ENCODE peak calls at places on chromosomes 11 and 22, in four cellular contexts. V is hepatocyte, L is OCI-LY7, E is A549. H is an unnamed sample.

GRCh38 chr22:31148953-31149627 is 8.8 kb upstream of the PLA2G3 start:
- DNase-seq in V (peak), L (peak), E (peak), H (no peak)

GRCh38 chr11:9577551-9577950 is 4.1 kb downstream of the WEE1 start:
- DNase-seq in V (no peak), L (peak), E (no peak), H (no peak)

GRCh38 chr22:31647516-31647915 is 14.5 kb downstream of the PISD start:
- DNase-seq in V (no peak), L (no peak), E (no peak), H (no peak)

GRCh38 chr11:20388096-20389055 is 860 bp downstream of the PRMT3 start:
- DNase-seq in V (no peak), L (peak), E (no peak), H (no peak)

GRCh38 chr11:36222755-36223635 is 66.2 kb downstream of the COMMD9 start:
- DNase-seq in V (no peak), L (no peak), E (no peak), H (no peak)

GRCh38 chr11:121356357-121356756 is 63.8 kb downstream of the SC5D start:
- DNase-seq in V (no peak), L (no peak), E (no peak), H (no peak)

GRCh38 chr11:126139541-126140091 is 71.8 kb downstream of the RPUSD4 start:
- DNase-seq in V (no peak), L (no peak), E (no peak), H (no peak)

GRCh38 chr22:35971418-35972119 is 57.1 kb downstream of the RBFOX2 start:
- DNase-seq in V (peak), L (peak), E (no peak), H (no peak)

GRCh38 chr22:25622011-25622410 is 57.5 kb downstream of the GRK3 start:
- DNase-seq in V (no peak), L (no peak), E (no peak), H (no peak)

GRCh38 chr22:37290737-37291136 is 8.4 kb downstream of the CYTH4 start:
- DNase-seq in V (no peak), L (no peak), E (no peak), H (no peak)

GRCh38 chr11:326842-327580 is 6.4 kb upstream of the IFITM3 start:
- DNase-seq in V (peak), L (peak), E (no peak), H (no peak)

GRCh38 chr11:76782526-76783293 is 446 bp upstream of the TSKU start:
- DNase-seq in V (peak), L (peak), E (peak), H (no peak)

GRCh38 chr11:77143405-77144020 is 15.5 kb downstream of the MYO7A start:
- DNase-seq in V (no peak), L (no peak), E (no peak), H (no peak)

GRCh38 chr22:17563936-17564391 is 666 bp downstream of the SLC25A18 start:
- DNase-seq in V (no peak), L (no peak), E (no peak), H (no peak)

GRCh38 chr11:93492464-93493251 is 50.5 kb downstream of the SMCO4 start:
- DNase-seq in V (no peak), L (no peak), E (no peak), H (no peak)

GRCh38 chr11:72821920-72822799 is 7.9 kb downstream of the ATG16L2 start:
- DNase-seq in V (peak), L (peak), E (peak), H (no peak)

GRCh38 chr11:126403039-126403438 is 47.6 kb downstream of the ST3GAL4 start:
- DNase-seq in V (peak), L (no peak), E (peak), H (peak)

GRCh38 chr11:2759228-2760195 is 59.7 kb upstream of the KCNQ1OT1 start:
- DNase-seq in V (no peak), L (no peak), E (no peak), H (no peak)

GRCh38 chr22:31857247-31857646 is 87.1 kb upstream of the YWHAH start:
- DNase-seq in V (peak), L (no peak), E (no peak), H (no peak)

GRCh38 chr22:25071720-25072119 is 119.2 kb downstream of the KIAA1671 start:
- DNase-seq in V (no peak), L (no peak), E (no peak), H (no peak)

GRCh38 chr22:22109693-22110466 is 127.3 kb upstream of the TOP3B start:
- DNase-seq in V (peak), L (peak), E (no peak), H (no peak)

GRCh38 chr11:111448420-111448819 is 63.8 kb downstream of the BTG4 start:
- DNase-seq in V (no peak), L (no peak), E (no peak), H (no peak)

GRCh38 chr11:41309716-41310115 is 149.7 kb downstream of the LRRC4C start:
- DNase-seq in V (no peak), L (peak), E (no peak), H (no peak)

GRCh38 chr11:113274708-113275582 is 39.4 kb upstream of the TTC12 start:
- DNase-seq in V (no peak), L (no peak), E (peak), H (no peak)

GRCh38 chr11:124551987-124552386 is 8.5 kb upstream of the OR8B12 start:
- DNase-seq in V (no peak), L (no peak), E (no peak), H (no peak)

GRCh38 chr22:23688571-23688970 is 2.2 kb upstream of the RGL4 start:
- DNase-seq in V (no peak), L (no peak), E (no peak), H (no peak)

GRCh38 chr11:13118194-13118593 is 109.1 kb downstream of the RASSF10 start:
- DNase-seq in V (no peak), L (no peak), E (peak), H (peak)

GRCh38 chr11:18452927-18453326 is 2.7 kb upstream of the LDHAL6A start:
- DNase-seq in V (no peak), L (no peak), E (no peak), H (no peak)

GRCh38 chr11:12693485-12694181 is 19.4 kb downstream of the TEAD1 start:
- DNase-seq in V (peak), L (peak), E (peak), H (peak)

GRCh38 chr11:35541621-35542375 is 16.4 kb upstream of the PAMR1 start:
- DNase-seq in V (peak), L (no peak), E (no peak), H (no peak)

GRCh38 chr11:122180435-122180834 is 64.4 kb upstream of the BLID start:
- DNase-seq in V (peak), L (no peak), E (no peak), H (peak)

GRCh38 chr11:4991066-4991465 is 3.6 kb upstream of the OR51L1 start:
- DNase-seq in V (peak), L (no peak), E (no peak), H (no peak)

GRCh38 chr22:35315141-35315854 is 15.6 kb downstream of the TOM1 start:
- DNase-seq in V (no peak), L (no peak), E (no peak), H (no peak)

DNA sequence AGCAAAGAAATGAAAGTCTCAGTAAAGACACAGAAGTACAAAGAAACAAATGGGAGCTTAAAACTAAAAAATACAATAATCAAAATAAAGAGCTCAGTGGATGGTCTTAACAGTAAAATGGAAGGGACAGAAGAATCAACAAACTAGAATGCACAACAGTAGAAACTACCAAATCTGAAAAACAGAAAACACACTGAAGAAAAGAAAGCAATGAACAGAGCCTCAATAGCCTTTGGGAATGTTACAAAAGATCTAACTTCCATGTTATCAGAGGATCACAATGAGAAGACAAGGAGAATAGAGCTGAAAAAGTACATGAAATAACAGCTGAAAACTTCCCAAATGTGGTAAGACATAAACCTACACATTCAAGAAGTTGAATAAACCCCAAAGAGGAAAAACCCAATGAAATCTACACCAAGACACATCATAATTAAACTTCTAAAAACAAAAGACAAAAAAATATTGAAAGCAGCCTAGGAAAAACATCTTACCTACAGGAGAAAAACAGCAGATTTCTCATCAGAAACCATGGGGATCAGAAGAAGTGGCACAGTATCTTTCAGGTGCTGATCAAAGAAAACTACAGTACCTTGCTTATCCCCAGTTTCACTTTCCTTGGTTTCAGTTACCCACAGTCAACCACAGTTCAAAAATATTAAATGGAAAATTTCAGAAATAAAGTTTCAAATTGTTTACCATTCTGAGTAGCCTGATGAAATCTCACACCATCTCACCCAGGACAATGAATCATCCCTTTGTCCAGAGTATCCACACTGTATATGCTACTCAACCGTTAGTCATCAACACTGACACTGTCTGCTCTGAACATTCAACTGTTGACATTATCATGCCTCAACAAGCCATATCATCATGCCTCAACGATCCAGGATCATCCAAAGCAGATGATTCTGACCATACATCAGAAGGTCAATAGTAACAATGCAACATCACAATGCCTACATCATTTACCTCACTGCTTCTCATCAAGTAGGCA is 22.2 kb downstream of the RRAS2 start:
- DNase-seq in V (no peak), L (no peak), E (peak), H (peak)
- H3K4me2 ChIP-seq in V (no peak), L (no peak), E (peak), H (peak)

GRCh38 chr11:61021661-61022212 is 50.3 kb downstream of the CD6 start:
- DNase-seq in V (peak), L (peak), E (no peak), H (no peak)
- H3K4me2 ChIP-seq in V (peak), L (peak), E (peak), H (peak)

GRCh38 chr11:64639885-64640284 is 48.9 kb downstream of the SLC22A12 start:
- DNase-seq in V (no peak), L (no peak), E (no peak), H (no peak)

GRCh38 chr11:64638829-64639228 is 47.8 kb downstream of the SLC22A12 start:
- DNase-seq in V (no peak), L (no peak), E (no peak), H (no peak)

GRCh38 chr11:64641596-64642417 is 50.8 kb downstream of the SLC22A12 start:
- DNase-seq in V (no peak), L (no peak), E (no peak), H (no peak)

GRCh38 chr11:64637346-64638016 is 46.5 kb downstream of the SLC22A12 start:
- DNase-seq in V (no peak), L (no peak), E (no peak), H (no peak)

DNA sequence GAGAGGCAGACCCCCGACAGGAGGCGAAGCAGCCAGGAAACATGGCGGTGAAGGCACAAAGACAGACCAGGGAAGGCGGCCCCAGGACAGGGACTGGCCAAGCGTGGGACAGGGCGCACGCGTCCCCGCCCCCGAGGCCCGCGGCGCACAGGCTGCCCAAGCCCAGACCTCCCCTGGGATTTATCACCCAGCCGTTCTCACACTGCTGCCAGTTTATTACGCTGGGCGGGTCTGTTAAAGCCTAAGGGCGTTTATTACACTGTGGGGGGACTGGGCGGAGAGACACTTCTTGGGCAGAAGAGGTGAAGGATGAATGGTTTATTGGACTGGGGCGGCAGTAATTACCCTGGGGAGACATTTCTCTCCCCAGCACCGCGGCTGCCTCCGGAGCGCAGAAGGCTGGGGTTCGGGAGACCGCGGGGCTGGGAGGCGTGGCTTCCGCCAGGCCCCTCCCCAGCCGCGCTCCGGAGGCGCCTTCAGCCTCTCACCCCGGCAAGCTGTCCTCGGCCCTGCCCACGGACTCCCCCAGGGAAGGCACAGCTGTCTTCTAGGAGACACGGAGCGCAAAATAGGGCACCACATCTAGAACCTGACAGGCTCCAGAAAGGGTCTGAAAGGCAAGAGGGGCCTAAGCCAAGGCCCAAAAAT is 47.1 kb downstream of the SLC22A12 start:
- DNase-seq in V (peak), L (no peak), E (no peak), H (no peak)
- H3K4me2 ChIP-seq in V (peak), L (no peak), E (no peak), H (no peak)

GRCh38 chr11:119067371-119068222 is at the start of gene VPS11:
- DNase-seq in V (peak), L (peak), E (peak), H (peak)

GRCh38 chr11:119062779-119063178 is 4.8 kb upstream of the VPS11 start:
- DNase-seq in V (no peak), L (no peak), E (no peak), H (no peak)

GRCh38 chr11:119061256-119061655 is 4.3 kb upstream of the HYOU1 start:
- DNase-seq in V (no peak), L (no peak), E (no peak), H (no peak)

GRCh38 chr11:119066481-119066880 is 1.1 kb upstream of the VPS11 start:
- DNase-seq in V (no peak), L (no peak), E (no peak), H (no peak)

DNA sequence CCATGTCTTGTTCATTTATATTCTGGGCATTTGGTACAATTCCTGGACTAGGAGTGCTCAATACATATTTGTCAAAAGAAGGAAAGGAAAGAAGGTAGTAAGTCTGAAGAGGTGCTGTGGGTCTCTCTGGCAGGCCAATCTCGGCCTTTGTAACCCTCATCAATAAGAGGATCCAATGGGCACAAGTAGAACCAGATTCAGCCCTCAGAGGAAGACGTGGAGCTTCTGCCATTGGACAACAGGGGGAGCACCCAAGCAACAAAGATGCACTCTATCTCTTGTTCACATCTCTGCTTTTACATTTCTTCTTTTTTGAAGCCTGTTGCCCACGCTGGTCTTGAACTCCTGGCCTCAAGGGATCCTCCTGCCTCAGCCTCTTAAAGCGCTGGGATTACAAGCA is 2.2 kb upstream of the VPS11 start:
- DNase-seq in V (no peak), L (peak), E (peak), H (no peak)
- H3K4me2 ChIP-seq in V (no peak), L (no peak), E (no peak), H (no peak)

DNA sequence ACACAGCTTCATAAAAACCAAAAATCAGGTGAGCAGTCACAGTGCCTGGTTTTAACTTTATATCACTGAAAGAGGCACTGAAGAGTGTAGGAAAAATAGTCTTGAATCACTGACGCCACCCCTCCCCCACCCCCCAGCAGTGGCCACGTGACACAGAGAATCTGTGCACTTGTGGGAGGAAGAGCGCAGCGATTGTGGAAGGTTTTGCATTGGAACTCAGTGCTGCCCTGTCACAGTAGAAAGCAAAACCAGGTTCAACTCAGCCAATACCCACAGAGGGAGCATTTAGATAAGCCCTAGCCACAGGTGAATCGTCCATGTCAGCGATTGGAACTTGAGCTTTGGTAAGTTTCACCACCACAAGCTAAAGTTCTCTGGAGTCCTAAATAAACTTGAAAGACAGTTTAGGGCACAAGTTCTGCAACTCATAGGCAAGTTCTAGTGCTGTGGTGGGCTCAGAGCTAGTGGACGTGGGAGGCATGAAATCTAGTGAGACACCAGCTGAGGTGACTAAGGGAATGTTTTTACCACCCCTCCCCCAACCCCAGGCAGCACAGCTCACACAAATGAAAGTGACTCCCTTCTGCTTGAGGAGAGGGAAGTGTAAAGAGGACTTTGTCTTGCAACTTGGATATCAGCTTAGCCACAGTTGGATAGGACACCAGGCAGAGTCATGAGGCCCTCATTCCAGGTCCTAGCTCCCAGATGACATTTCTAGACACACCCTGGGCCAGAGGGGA is 13.3 kb downstream of the OR52B2 start:
- DNase-seq in V (peak), L (no peak), E (no peak), H (no peak)
- H3K4me2 ChIP-seq in V (no peak), L (no peak), E (no peak), H (no peak)

DNA sequence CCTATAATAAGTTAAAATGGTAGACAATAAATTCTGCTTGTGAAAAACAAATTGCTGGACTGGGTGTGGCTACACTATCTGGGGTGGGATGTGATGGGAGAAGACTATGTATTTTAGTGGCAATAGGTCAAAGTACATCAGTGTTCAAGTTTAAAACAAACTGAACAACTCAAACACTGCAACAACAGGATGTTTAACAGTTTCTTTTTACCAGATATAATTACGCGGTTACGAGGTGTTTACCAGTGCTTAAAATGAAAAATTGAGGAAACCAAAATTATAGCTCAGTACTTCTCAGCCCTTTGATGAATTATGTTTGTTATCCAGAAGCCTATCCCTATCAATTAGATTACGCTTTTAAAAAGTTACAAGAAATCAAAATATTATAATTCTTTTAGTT is 3.2 kb downstream of the PRDM10 start:
- DNase-seq in V (no peak), L (no peak), E (no peak), H (no peak)
- H3K4me2 ChIP-seq in V (peak), L (peak), E (peak), H (no peak)

GRCh38 chr11:57596266-57596885 is 1.1 kb upstream of the SERPING1 start:
- DNase-seq in V (no peak), L (no peak), E (no peak), H (no peak)
- H3K4me2 ChIP-seq in V (no peak), L (no peak), E (no peak), H (no peak)

GRCh38 chr11:101584129-101584515 is 315 bp upstream of the TRPC6 start:
- DNase-seq in V (no peak), L (no peak), E (no peak), H (no peak)

GRCh38 chr11:101586965-101587364 is 3.2 kb upstream of the TRPC6 start:
- DNase-seq in V (no peak), L (no peak), E (no peak), H (no peak)

GRCh38 chr11:101582242-101583052 is 1.4 kb downstream of the TRPC6 start:
- DNase-seq in V (peak), L (no peak), E (peak), H (no peak)

GRCh38 chr11:101583180-101584128 is at the start of gene TRPC6:
- DNase-seq in V (peak), L (no peak), E (peak), H (no peak)

DNA sequence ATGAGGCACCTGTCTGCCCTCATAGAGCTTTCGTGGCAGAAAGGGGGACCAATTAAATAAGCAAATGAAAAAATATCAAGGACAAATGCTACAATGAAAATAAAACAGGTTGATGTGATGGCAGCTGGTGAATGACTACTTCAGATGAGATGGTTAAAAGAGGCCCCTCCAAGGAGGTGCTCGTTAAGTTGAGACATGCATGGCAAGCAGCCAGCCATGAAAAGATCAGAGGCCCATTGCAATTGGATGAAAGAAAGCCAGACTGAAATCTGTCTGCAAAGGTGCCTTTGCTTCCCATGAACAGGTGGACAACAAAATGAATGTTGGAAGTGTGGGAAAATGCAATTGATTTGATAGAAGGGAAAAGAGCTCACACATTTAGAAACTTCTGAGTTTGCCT is 844 bp upstream of the TRPC6 start:
- DNase-seq in V (no peak), L (peak), E (no peak), H (no peak)
- H3K4me2 ChIP-seq in V (no peak), L (peak), E (no peak), H (no peak)

H was measured in keratinocyte.